ENCODE peak calls at places on chromosomes 11 and 22, in seven cellular contexts. Q is WTC11, Y is GM13976, P is OCI-LY7, A is right lobe of liver, O is fibroblast of the aortic adventitia, N is BJ. Z is an unnamed sample.

GRCh38 chr11:71080239-71081097 is 171.9 kb downstream of the SHANK2 start:
- DNase-seq in Y (peak; percentile 75), A (peak; percentile 54), N (no peak), O (peak; percentile 70), Q (peak; percentile 90), P (peak; percentile 68), Z (peak; percentile 63)

GRCh38 chr11:15800121-15800800 is 556.1 kb downstream of the SOX6 start:
- DNase-seq in N (no peak), Y (no peak), Q (no peak), O (peak; percentile 87), P (no peak), A (peak; percentile 40), Z (no peak)

GRCh38 chr11:113896156-113896879 is 8.3 kb upstream of the HTR3B start:
- DNase-seq in P (peak; percentile 48), A (peak; percentile 30), Q (peak; percentile 37), N (no peak), Y (peak; percentile 47), O (peak; percentile 41), Z (peak; percentile 41)

GRCh38 chr11:129077191-129077590 is 114.9 kb downstream of the ARHGAP32 start:
- DNase-seq in N (no peak), O (no peak), Y (no peak), P (no peak), A (no peak), Q (no peak), Z (no peak)

GRCh38 chr22:48836673-48837340 is 990.9 kb downstream of the BRD1 start:
- DNase-seq in N (no peak), P (no peak), A (no peak), O (no peak), Q (no peak), Y (no peak), Z (no peak)

GRCh38 chr22:45008853-45009751 is 703 bp downstream of the PHF21B start:
- DNase-seq in O (no peak), N (no peak), P (peak; percentile 21), A (no peak), Y (no peak), Q (peak; percentile 35), Z (peak; percentile 66)

GRCh38 chr11:103673773-103674172 is 362.7 kb upstream of the DDI1 start:
- DNase-seq in O (peak; percentile 66), Q (no peak), N (no peak), Y (no peak), P (no peak), A (no peak), Z (no peak)

GRCh38 chr11:12008790-12009616 is 577 bp upstream of the DKK3 start:
- DNase-seq in O (no peak), Y (peak; percentile 41), A (no peak), N (no peak), P (no peak), Q (peak; percentile 81), Z (peak; percentile 44)

GRCh38 chr11:133541331-133542095 is 9.2 kb upstream of the OPCML start:
- DNase-seq in N (no peak), Q (peak; percentile 79), Y (no peak), A (no peak), P (no peak), O (no peak), Z (no peak)

GRCh38 chr22:24474221-24474620 is 20.9 kb upstream of the UPB1 start:
- DNase-seq in Q (no peak), A (no peak), O (peak; percentile 92), P (no peak), N (peak; percentile 78), Y (no peak), Z (no peak)

GRCh38 chr22:49971232-49972162 is 10.9 kb downstream of the PIM3 start:
- DNase-seq in Q (peak; percentile 44), P (no peak), N (no peak), O (peak; percentile 50), A (peak; percentile 94), Y (peak; percentile 70), Z (peak; percentile 73)

GRCh38 chr11:134399996-134400395 is 12.0 kb downstream of the B3GAT1 start:
- DNase-seq in A (no peak), Y (no peak), Q (no peak), P (no peak), N (no peak), O (no peak), Z (no peak)

GRCh38 chr11:17154409-17155159 is 53.2 kb downstream of the PIK3C2A start:
- DNase-seq in N (no peak), O (no peak), Y (no peak), Q (no peak), A (no peak), P (no peak), Z (no peak)

GRCh38 chr11:83087035-83087434 is 15.3 kb upstream of the RAB30 start:
- DNase-seq in O (peak; percentile 22), Q (no peak), Y (no peak), A (no peak), P (peak; percentile 44), N (no peak), Z (no peak)
- TF ChIP-seq CTCF in O (peak; percentile 12), Q (no peak), Y (no peak), A (peak; percentile 44), P (peak; percentile 69), N (no peak), Z (no peak)

DNA sequence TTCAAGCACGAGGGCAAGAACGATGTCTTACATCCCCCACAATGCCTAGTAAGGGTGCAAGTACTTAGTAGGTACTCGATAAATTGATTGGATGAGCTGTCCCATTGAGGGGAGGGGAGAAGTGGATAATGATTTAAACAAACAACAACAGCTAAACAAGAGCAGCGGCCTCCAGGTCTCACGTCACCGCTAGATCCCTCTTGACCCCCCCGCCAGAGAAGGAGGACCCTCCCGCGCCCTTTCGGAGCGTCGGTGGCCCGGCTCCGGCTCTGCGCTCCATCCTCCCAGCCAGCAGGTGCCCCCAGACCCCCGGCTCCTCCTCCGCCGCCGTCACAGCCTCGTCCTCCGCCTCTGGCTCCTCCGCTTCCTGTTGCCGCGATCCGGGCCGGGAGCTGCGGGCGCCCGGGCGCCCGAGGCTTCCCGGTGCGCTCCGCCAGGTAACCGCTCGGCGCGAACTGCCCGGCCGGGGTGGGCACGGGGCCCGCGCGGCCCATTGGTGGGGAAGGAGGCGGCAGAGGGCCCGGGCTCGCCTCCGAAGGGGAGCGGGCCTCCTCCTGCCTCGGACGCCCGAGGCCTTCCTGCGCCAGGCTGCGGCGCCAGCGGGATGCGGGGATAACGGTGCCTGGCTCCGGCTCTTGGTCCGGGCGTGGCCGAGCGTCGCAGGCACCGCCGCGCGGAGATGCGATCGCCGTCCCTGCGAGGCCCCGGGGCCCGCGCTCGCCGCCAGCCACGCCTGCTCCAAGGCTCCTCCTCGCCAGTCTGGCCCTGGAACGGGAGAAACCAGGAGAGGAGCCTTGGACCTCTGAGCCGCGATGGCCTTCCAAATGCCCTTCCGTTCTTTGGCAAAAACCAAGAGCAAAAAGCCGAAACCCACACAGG is at the start of gene TLCD5:
- DNase-seq in Y (peak; percentile 82), A (peak; percentile 70), O (peak; percentile 52), P (peak; percentile 48), Q (peak; percentile 88), N (no peak), Z (peak; percentile 81)
- TF ChIP-seq CTCF in Y (no peak), A (no peak), O (peak; percentile 15), P (no peak), Q (no peak), N (peak; percentile 33), Z (no peak)

DNA sequence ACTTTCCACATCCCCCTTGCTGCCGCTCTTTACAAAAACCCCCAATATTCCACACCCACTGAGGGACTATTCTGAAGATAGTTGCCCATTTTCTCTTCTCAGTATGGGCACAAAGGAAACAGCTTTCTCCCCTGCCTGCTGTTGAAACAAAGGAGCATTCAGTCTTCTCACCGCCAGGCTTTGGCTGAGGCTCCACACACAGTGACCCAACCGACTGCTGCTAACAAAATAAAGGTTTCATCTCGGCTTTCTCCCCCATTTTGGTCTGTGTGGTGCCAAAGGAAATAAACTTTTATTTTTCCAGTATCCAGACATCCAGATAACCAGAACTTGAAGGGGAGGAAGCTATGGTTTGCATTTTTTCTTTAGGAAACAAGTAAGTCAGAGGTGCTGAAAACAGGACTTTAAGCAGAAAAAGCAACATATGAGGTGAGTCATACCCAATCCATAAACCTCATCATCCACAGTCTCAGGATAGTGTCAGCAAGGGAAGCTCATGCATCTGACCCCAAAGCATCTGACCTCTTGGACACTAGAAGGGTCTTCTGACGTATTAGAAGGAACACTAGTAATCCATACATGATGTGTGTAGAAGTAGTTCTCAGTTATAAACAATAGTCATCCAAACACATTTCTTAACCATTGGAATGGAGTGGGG is 6.4 kb downstream of the CLMP start:
- DNase-seq in Y (no peak), A (no peak), Q (no peak), O (peak; percentile 88), N (peak; percentile 49), P (no peak), Z (no peak)
- TF ChIP-seq CTCF in Y (no peak), A (no peak), Q (no peak), O (peak; percentile 57), N (peak; percentile 23), P (no peak), Z (no peak)

DNA sequence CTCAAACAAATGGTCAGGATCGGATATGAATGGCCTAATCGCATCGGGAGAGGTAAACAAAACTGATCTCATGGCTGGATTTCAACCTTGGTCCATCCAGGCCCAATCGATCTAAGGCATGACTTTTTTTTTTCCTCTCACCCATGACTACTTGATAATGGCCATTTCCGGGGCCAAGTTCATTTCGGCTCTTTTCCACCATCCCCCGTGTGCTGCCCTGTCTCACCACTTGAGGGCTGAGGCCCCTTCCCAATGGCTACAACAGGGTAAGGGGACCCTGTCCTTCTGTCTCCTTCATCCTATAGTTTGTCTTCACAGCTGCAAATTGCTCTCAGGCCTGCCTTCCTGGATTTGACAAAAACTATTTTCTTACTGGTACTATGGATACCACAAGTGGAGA is 26.7 kb downstream of the GRAP2 start:
- DNase-seq in P (no peak), Q (peak; percentile 53), A (no peak), N (no peak), Y (no peak), O (no peak), Z (no peak)
- TF ChIP-seq CTCF in P (peak; percentile 57), Q (peak; percentile 40), A (no peak), N (no peak), Y (no peak), O (peak; percentile 10), Z (no peak)

GRCh38 chr22:43227231-43227630 is 40.3 kb upstream of the TTLL12 start:
- DNase-seq in Y (no peak), P (no peak), A (no peak), Q (no peak), N (no peak), O (no peak), Z (no peak)

GRCh38 chr22:43230571-43230970 is 43.6 kb upstream of the TTLL12 start:
- DNase-seq in Q (no peak), N (no peak), P (no peak), Y (no peak), O (no peak), A (no peak), Z (no peak)

GRCh38 chr22:43228863-43229262 is 41.9 kb upstream of the TTLL12 start:
- DNase-seq in N (no peak), Q (no peak), A (no peak), O (no peak), Y (no peak), P (no peak), Z (no peak)

GRCh38 chr22:43226368-43226979 is 39.5 kb upstream of the TTLL12 start:
- DNase-seq in Y (no peak), N (no peak), Q (peak; percentile 76), P (no peak), O (no peak), A (no peak), Z (no peak)

GRCh38 chr22:43228330-43228729 is 41.4 kb upstream of the TTLL12 start:
- DNase-seq in O (peak; percentile 16), Q (peak; percentile 84), Y (peak; percentile 57), A (no peak), N (no peak), P (peak; percentile 36), Z (peak; percentile 44)
- TF ChIP-seq CTCF in O (peak; percentile 39), Q (peak; percentile 49), Y (peak; percentile 17), A (peak; percentile 16), N (peak; percentile 40), P (peak; percentile 74), Z (no peak)

Z was measured in GM20000.